ENCODE peak calls at places on chromosomes 16 and 17, in five cellular contexts. One of them, this sample, is unnamed. For H3K4me1, the result is how much of the 10 kb centered on the place peaks cover.

GRCh38 chr17:63774982-63775290 is 966 bp downstream of the DDX42 start:
- DNase-seq in CD8-positive, alpha-beta memory T cell: no peak
- DNase-seq in aorta: no peak
- DNase-seq in hepatocyte: no peak
- DNase-seq in neural progenitor cell: peak
- DNase-seq in this sample: no peak

GRCh38 chr16:35140293-35140986 is 1681.0 kb downstream of the TP53TG3F start:
- DNase-seq in neural progenitor cell: no peak
- DNase-seq in CD8-positive, alpha-beta memory T cell: no peak
- DNase-seq in aorta: no peak
- DNase-seq in hepatocyte: no peak
- DNase-seq in this sample: no peak

GRCh38 chr17:7486181-7486580 is 2.0 kb downstream of the POLR2A start:
- DNase-seq in aorta: no peak
- DNase-seq in CD8-positive, alpha-beta memory T cell: no peak
- DNase-seq in hepatocyte: no peak
- DNase-seq in neural progenitor cell: peak
- DNase-seq in this sample: no peak

GRCh38 chr16:24624102-24624501 is 84.7 kb downstream of the RBBP6 start:
- DNase-seq in aorta: no peak
- DNase-seq in neural progenitor cell: no peak
- DNase-seq in hepatocyte: no peak
- DNase-seq in CD8-positive, alpha-beta memory T cell: no peak
- DNase-seq in this sample: no peak

GRCh38 chr17:42266918-42267766 is 9.0 kb downstream of the STAT5B start:
- DNase-seq in CD8-positive, alpha-beta memory T cell: peak
- DNase-seq in hepatocyte: peak
- DNase-seq in aorta: no peak
- DNase-seq in neural progenitor cell: no peak
- DNase-seq in this sample: no peak

GRCh38 chr17:42843358-42843934 is 934 bp upstream of the AOC2 start:
- DNase-seq in neural progenitor cell: peak
- DNase-seq in hepatocyte: peak
- DNase-seq in aorta: no peak
- DNase-seq in CD8-positive, alpha-beta memory T cell: no peak
- DNase-seq in this sample: no peak

GRCh38 chr16:59878999-59879398 is 1144.9 kb upstream of the GOT2 start:
- DNase-seq in aorta: no peak
- DNase-seq in hepatocyte: no peak
- DNase-seq in neural progenitor cell: no peak
- DNase-seq in CD8-positive, alpha-beta memory T cell: no peak
- DNase-seq in this sample: no peak

GRCh38 chr17:30519166-30519565 is 42.0 kb downstream of the GOSR1 start:
- DNase-seq in aorta: no peak
- DNase-seq in neural progenitor cell: no peak
- DNase-seq in hepatocyte: no peak
- DNase-seq in CD8-positive, alpha-beta memory T cell: no peak
- DNase-seq in this sample: no peak

GRCh38 chr16:76780556-76780955 is 410.4 kb upstream of the MON1B start:
- DNase-seq in aorta: no peak
- DNase-seq in hepatocyte: no peak
- DNase-seq in CD8-positive, alpha-beta memory T cell: no peak
- DNase-seq in neural progenitor cell: no peak
- DNase-seq in this sample: no peak

GRCh38 chr16:87133112-87133850 is 183.9 kb downstream of the C16orf95 start:
- DNase-seq in hepatocyte: no peak
- DNase-seq in neural progenitor cell: no peak
- DNase-seq in aorta: no peak
- DNase-seq in CD8-positive, alpha-beta memory T cell: no peak
- DNase-seq in this sample: no peak

GRCh38 chr16:10171225-10171624 is 11.0 kb downstream of the GRIN2A start:
- DNase-seq in aorta: no peak
- DNase-seq in hepatocyte: peak
- DNase-seq in CD8-positive, alpha-beta memory T cell: no peak
- DNase-seq in neural progenitor cell: no peak
- DNase-seq in this sample: no peak

GRCh38 chr16:14420721-14421488 is 209.2 kb downstream of the PARN start:
- DNase-seq in neural progenitor cell: no peak
- DNase-seq in aorta: peak
- DNase-seq in CD8-positive, alpha-beta memory T cell: no peak
- DNase-seq in hepatocyte: no peak
- DNase-seq in this sample: no peak

GRCh38 chr17:13597723-13598347 is 3.9 kb downstream of the HS3ST3A1 start:
- DNase-seq in CD8-positive, alpha-beta memory T cell: no peak
- DNase-seq in aorta: no peak
- DNase-seq in neural progenitor cell: peak
- DNase-seq in hepatocyte: peak
- DNase-seq in this sample: no peak

GRCh38 chr16:19284207-19284606 is 1.3 kb upstream of the CLEC19A start:
- DNase-seq in neural progenitor cell: no peak
- DNase-seq in CD8-positive, alpha-beta memory T cell: no peak
- DNase-seq in aorta: peak
- DNase-seq in hepatocyte: no peak
- DNase-seq in this sample: no peak

GRCh38 chr16:11114366-11115164 is 141.4 kb downstream of the SOCS1 start:
- DNase-seq in aorta: no peak
- DNase-seq in hepatocyte: no peak
- DNase-seq in CD8-positive, alpha-beta memory T cell: no peak
- DNase-seq in neural progenitor cell: no peak
- DNase-seq in this sample: no peak

DNA sequence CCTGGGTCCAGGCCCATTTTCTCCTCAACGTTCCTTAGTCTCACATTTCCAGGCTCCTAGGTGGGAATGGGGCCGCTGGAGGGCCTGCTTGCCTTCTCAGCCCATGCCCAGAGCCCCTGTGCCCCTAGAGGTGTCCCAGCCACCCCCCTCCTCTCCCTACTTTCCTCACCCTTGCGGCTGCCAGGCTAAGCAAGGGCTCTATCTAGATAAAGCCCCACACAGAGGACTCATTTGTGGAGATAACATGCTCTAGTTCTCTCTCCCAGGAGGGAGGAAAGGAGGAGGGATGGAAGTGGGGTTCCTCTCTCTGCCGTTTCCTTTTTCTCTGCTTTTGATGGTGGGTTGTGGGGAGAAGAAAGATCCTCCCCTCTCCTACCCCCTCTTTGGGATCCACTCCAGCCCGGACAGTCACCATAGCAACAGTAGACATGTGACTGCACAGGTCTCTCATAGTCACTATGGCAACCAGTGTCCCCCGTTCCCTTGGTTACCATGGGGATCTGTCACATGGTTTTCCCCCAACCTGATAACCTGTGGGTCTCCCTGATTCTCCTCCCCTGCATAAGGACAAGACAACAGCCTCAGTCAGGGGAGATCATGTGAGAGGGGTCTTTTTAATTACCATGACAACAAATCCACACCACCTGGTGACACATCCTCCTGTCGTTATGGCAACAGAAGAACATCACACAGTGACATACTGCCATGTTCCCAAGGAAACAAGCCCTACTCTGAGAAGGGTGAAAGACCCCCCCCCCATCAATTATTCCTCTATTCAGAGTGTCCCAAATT is 5.2 kb downstream of the CACNA1G start:
- DNase-seq in CD8-positive, alpha-beta memory T cell: no peak
- DNase-seq in hepatocyte: no peak
- DNase-seq in neural progenitor cell: peak
- DNase-seq in aorta: no peak
- DNase-seq in this sample: no peak
- H3K4me1 ChIP-seq in CD8-positive, alpha-beta memory T cell: under half
- H3K4me1 ChIP-seq in hepatocyte: under half
- H3K4me1 ChIP-seq in neural progenitor cell: half or more
- H3K4me1 ChIP-seq in aorta: under half
- H3K4me1 ChIP-seq in this sample: under half

GRCh38 chr17:66229783-66230538 is 746 bp upstream of the APOH start:
- DNase-seq in CD8-positive, alpha-beta memory T cell: no peak
- DNase-seq in aorta: no peak
- DNase-seq in neural progenitor cell: no peak
- DNase-seq in hepatocyte: no peak
- DNase-seq in this sample: no peak
- H3K4me1 ChIP-seq in CD8-positive, alpha-beta memory T cell: under half
- H3K4me1 ChIP-seq in aorta: under half
- H3K4me1 ChIP-seq in neural progenitor cell: under half
- H3K4me1 ChIP-seq in hepatocyte: under half
- H3K4me1 ChIP-seq in this sample: under half

DNA sequence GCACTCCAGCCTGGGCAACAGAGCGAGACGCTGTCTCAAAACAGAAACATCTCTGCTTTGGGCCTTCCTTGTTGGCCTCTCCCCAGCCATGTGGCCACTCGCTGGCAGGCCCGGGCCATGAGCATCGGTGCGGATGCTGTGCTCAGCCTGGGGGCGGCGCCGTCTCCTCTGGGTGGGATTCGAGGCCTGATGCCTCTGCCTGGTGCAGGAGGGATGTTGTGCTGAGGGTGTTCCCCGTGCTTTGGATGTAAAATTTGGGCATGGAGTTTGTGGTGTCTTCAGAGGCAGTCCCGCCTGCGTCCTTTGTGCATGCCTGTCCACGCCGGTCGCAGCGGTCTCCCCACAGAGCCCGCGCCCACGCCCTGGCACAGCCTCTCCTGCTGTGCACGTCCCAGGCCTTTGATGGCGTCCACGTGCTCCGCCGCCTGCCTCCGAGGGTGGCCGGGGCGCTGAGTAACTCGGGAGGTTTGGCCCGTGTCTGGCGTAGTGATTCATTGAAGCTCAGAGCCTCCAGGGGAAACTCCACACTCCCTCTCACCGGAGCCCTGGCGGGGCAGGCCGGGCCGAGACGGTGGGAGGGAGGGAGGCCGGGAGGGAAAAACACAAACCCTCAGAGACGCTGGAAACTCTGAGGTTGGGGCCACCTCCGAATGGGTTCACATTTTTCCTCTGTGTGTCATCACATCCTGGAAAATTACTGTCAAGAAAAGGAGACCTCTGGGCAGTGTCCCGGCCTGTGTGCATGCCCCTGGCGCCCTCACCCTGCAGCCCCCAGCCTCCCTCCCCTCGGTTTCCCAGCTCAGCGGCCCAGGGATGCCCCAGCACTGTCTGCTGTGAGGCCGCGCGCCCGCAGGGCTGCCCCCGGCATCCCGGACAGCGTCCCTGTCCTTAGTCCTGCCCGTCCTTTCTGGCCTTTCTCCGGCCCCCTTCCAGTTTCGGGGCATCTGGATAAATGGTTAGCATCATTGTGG is 19.0 kb downstream of the CENPX start:
- DNase-seq in CD8-positive, alpha-beta memory T cell: no peak
- DNase-seq in aorta: peak
- DNase-seq in neural progenitor cell: no peak
- DNase-seq in hepatocyte: peak
- DNase-seq in this sample: no peak
- H3K4me1 ChIP-seq in CD8-positive, alpha-beta memory T cell: under half
- H3K4me1 ChIP-seq in aorta: under half
- H3K4me1 ChIP-seq in neural progenitor cell: under half
- H3K4me1 ChIP-seq in hepatocyte: under half
- H3K4me1 ChIP-seq in this sample: under half

GRCh38 chr17:76535788-76536510 is 1.6 kb downstream of the CYGB start:
- DNase-seq in hepatocyte: no peak
- DNase-seq in CD8-positive, alpha-beta memory T cell: no peak
- DNase-seq in aorta: peak
- DNase-seq in neural progenitor cell: no peak
- DNase-seq in this sample: no peak
- H3K4me1 ChIP-seq in hepatocyte: under half
- H3K4me1 ChIP-seq in CD8-positive, alpha-beta memory T cell: under half
- H3K4me1 ChIP-seq in aorta: under half
- H3K4me1 ChIP-seq in neural progenitor cell: under half
- H3K4me1 ChIP-seq in this sample: under half